ENCODE peak calls at places on chromosomes 4 and X, in six cellular contexts. U is AG09309, Y is trophoblast cell, K is skeletal muscle cell, H is aorta, E is endothelial cell of umbilical vein. Z is an unnamed sample.

GRCh38 chr4:169492436-169493163 is 119.8 kb downstream of the NEK1 start:
- DNase-seq in U (no peak), Y (peak; percentile 70), K (peak; percentile 4), H (no peak), E (peak; percentile 52), Z (no peak)

GRCh38 chrX:121635141-121635540 is 587.7 kb downstream of the GLUD2 start:
- DNase-seq in U (no peak), Y (no peak), K (no peak), H (no peak), E (no peak), Z (no peak)

GRCh38 chr4:60657041-60657440 is 543.1 kb upstream of the ADGRL3 start:
- DNase-seq in U (no peak), Y (no peak), K (no peak), H (no peak), E (no peak), Z (no peak)

GRCh38 chr4:37970702-37971101 is 10.5 kb downstream of the PTTG2 start:
- DNase-seq in U (no peak), Y (peak; percentile 49), K (no peak), H (peak; percentile 92), E (peak; percentile 49), Z (no peak)

GRCh38 chrX:23952984-23953907 is 45.4 kb downstream of the CXorf58 start:
- DNase-seq in U (no peak), Y (peak; percentile 60), K (no peak), H (no peak), E (peak; percentile 4), Z (no peak)

GRCh38 chr4:2954358-2955185 is 8.6 kb downstream of the NOP14 start:
- DNase-seq in U (no peak), Y (no peak), K (no peak), H (no peak), E (no peak), Z (no peak)

GRCh38 chr4:20251796-20252655 is at the start of gene SLIT2:
- DNase-seq in U (no peak), Y (peak; percentile 83), K (peak; percentile 40), H (peak; percentile 94), E (peak; percentile 87), Z (peak; percentile 52)

GRCh38 chr4:3225946-3226345 is 23.0 kb upstream of the MSANTD1 start:
- DNase-seq in U (no peak), Y (no peak), K (no peak), H (peak; percentile 65), E (no peak), Z (no peak)

GRCh38 chr4:89587364-89587763 is 249.6 kb downstream of the SNCA start:
- DNase-seq in U (no peak), Y (no peak), K (no peak), H (no peak), E (no peak), Z (no peak)

GRCh38 chr4:85725727-85726170 is 250.8 kb downstream of the ARHGAP24 start:
- DNase-seq in U (no peak), Y (peak; percentile 25), K (no peak), H (no peak), E (peak; percentile 30), Z (no peak)

GRCh38 chr4:149234798-149235197 is 580.8 kb downstream of the IQCM start:
- DNase-seq in U (no peak), Y (no peak), K (no peak), H (no peak), E (no peak), Z (no peak)

GRCh38 chrX:30795981-30796958 is 92.8 kb downstream of the TAB3 start:
- DNase-seq in U (no peak), Y (no peak), K (no peak), H (no peak), E (no peak), Z (no peak)

GRCh38 chr4:78768447-78769177 is 7.5 kb upstream of the BMP2K start:
- DNase-seq in U (no peak), Y (peak; percentile 9), K (no peak), H (no peak), E (no peak), Z (no peak)

GRCh38 chr4:137370206-137370633 is 162.1 kb downstream of the PCDH18 start:
- DNase-seq in U (no peak), Y (peak; percentile 60), K (peak; percentile 58), H (no peak), E (no peak), Z (peak; percentile 67)

GRCh38 chrX:36849407-36849806 is 158.8 kb upstream of the FAM47C start:
- DNase-seq in U (no peak), Y (no peak), K (no peak), H (no peak), E (no peak), Z (no peak)

GRCh38 chr4:89899157-89899556 is 4.5 kb downstream of the MMRN1 start:
- DNase-seq in U (no peak), Y (no peak), K (no peak), H (no peak), E (peak; percentile 85), Z (no peak)

GRCh38 chrX:120457766-120458180 is 11.3 kb downstream of the LAMP2 start:
- DNase-seq in U (peak; percentile 67), Y (no peak), K (peak; percentile 69), H (no peak), E (no peak), Z (peak; percentile 21)

GRCh38 chr4:137300776-137301175 is 231.5 kb downstream of the PCDH18 start:
- DNase-seq in U (no peak), Y (no peak), K (peak; percentile 25), H (no peak), E (no peak), Z (no peak)

GRCh38 chr4:148044889-148045352 is 313.0 kb downstream of the ARHGAP10 start:
- DNase-seq in U (no peak), Y (no peak), K (no peak), H (no peak), E (peak; percentile 21), Z (no peak)

GRCh38 chr4:148041606-148042324 is 309.9 kb downstream of the ARHGAP10 start:
- DNase-seq in U (no peak), Y (no peak), K (no peak), H (no peak), E (no peak), Z (no peak)

DNA sequence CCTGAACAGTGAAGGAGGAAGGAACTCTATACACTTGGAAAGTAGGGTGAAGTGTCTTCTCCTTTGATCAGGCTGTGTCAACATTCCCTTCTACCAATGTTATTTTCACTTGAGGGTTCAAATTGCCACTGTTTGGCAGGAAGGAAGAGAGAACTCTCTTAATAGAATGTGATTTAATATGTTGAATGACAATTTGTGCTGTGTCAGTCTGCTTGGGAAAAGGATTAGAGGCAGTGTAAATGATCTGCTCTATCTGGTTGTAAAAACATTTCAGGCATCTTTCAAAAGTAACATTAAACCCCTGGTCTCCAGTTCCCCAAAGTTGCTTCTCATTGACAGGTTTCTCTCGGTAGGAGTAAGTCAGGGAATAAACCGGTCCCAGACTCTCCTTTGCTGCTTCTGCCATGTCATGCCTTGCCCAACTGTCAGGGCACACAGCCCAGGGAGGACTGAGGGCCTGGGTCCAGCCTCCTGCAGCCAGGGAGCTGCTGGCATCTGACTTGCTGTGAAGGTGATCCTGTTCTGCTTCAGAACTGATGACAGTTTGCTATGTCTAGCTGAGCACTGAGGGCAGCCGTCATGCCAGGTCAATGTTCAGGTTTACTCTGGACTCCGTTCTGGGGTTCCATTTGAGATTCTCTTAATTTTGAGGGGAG is 312.2 kb downstream of the ARHGAP10 start:
- DNase-seq in U (no peak), Y (no peak), K (no peak), H (no peak), E (no peak), Z (no peak)
- H3K4me3 ChIP-seq in U (no peak overlapping the region), Y (no peak overlapping the region), K (no peak overlapping the region), H (no peak overlapping the region), E (no peak overlapping the region), Z (no peak overlapping the region)

DNA sequence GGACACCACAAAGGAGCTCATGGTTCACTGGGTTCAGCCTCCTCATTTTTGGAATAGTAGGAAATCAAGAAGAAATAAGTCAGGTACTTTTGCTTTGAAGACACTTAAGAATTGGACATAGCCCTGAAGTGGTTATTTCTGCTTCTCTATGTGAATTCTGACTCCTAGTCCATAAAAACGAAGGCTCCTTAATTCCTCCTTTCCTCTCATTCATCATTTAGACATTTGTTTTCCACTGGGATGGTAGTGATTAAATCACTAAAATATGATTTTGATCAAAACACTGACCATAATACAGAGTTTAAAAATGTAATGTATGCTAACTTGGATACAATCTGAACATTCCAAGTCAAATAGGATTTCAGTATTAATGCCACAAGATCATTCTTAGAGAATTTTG is 34.7 kb upstream of the CYP2U1 start:
- DNase-seq in U (no peak), Y (no peak), K (no peak), H (no peak), E (no peak), Z (no peak)
- H3K4me3 ChIP-seq in U (no peak overlapping the region), Y (no peak overlapping the region), K (no peak overlapping the region), H (no peak overlapping the region), E (peak overlapping the region; percentile 15), Z (no peak overlapping the region)

GRCh38 chr4:174520655-174521054 is 1.6 kb downstream of the HPGD start:
- DNase-seq in U (no peak), Y (peak; percentile 19), K (no peak), H (no peak), E (no peak), Z (no peak)
- H3K4me3 ChIP-seq in U (no peak overlapping the region), Y (no peak overlapping the region), K (no peak overlapping the region), H (no peak overlapping the region), E (no peak overlapping the region), Z (no peak overlapping the region)

DNA sequence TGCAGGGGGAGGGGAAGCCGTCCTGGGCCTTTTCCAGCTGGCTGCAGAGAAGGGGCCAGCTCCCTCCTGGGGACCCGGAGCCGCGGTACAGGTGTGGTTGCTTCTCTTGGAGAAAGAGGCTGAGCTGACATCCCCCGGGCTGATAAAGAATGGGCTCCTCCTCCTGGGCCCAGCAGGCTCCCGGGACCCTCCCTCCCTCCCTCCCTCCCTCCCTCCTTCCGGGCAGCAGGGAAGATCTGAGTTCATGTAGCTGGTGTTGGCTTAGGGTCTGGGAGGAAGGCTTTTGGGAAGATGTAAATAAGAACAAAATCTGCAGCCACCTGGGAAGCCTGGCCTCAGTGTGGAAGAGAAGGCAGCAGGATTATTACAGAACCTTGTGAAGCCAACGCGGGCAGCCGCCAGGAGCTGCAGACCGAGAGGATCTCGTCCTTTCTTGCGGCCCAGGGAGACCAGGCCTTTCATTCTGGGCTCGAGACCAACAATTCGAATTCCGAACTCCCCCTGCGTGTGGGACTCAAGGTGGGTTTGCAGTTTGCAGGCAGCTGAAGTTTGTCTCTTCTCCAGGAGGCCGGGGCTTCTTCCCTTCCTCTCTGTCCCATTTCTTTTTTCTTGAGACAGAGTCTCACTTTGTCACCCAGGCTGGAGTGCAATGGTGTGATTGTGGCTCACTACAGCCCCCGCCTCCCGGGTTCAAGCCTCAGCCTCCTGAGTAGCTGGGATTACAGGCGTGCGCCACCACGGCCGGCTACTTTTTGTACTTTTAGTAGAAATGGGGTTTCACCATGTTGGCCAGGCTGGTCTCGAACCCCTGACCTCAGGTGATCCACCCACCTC is at the start of gene PLCXD1:
- DNase-seq in U (no peak), Y (peak; percentile 35), K (no peak), H (peak; percentile 68), E (no peak), Z (peak; percentile 21)
- H3K4me3 ChIP-seq in U (no peak within 1 kb of the TSS), Y (no peak within 1 kb of the TSS), K (peak within 1 kb of the TSS; percentile 41), H (no peak within 1 kb of the TSS), E (no peak within 1 kb of the TSS), Z (peak within 1 kb of the TSS; percentile 63)

DNA sequence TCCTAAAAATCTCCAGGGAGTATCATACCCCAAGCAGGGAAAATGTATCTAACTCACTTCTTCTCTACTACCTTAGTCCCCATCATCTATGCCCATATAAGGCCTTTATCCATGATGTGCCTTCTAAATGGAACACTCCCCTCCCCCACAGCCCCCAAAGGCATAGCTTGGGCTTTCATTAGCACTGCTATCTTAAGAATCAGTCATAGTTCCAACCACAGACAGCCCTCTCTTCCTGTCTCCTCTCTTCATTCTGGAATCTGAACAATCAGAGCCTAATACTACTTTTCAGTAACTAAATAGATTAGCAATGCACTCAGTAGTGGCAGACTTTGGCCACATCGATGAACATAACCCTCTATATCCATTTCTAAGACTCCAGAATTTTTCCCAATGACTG is 313.2 kb upstream of the DKK2 start:
- DNase-seq in U (no peak), Y (no peak), K (peak; percentile 14), H (no peak), E (no peak), Z (no peak)
- H3K4me3 ChIP-seq in U (no peak overlapping the region), Y (no peak overlapping the region), K (no peak overlapping the region), H (no peak overlapping the region), E (no peak overlapping the region), Z (no peak overlapping the region)

Z was measured in AG04450.